ENCODE peak calls at places on chromosomes 7 and 10, in five cellular contexts. One of them, this sample, is unnamed.

GRCh38 chr7:7793921-7794320 is 75.5 kb upstream of the RPA3 start:
- DNase-seq in foreskin fibroblast: no peak
- DNase-seq in mammary epithelial cell: no peak
- DNase-seq in HFF-Myc: no peak
- DNase-seq in colonic mucosa: no peak
- DNase-seq in this sample: peak

GRCh38 chr7:94908204-94909022 is 1.0 kb downstream of the PPP1R9A start:
- DNase-seq in foreskin fibroblast: peak
- DNase-seq in mammary epithelial cell: no peak
- DNase-seq in HFF-Myc: no peak
- DNase-seq in colonic mucosa: peak
- DNase-seq in this sample: no peak

GRCh38 chr7:158958618-158959017 is 102.3 kb downstream of the DYNC2I1 start:
- DNase-seq in foreskin fibroblast: no peak
- DNase-seq in mammary epithelial cell: no peak
- DNase-seq in HFF-Myc: no peak
- DNase-seq in colonic mucosa: no peak
- DNase-seq in this sample: no peak

GRCh38 chr10:50740351-50740688 is 584 bp downstream of the ASAH2B start:
- DNase-seq in foreskin fibroblast: peak
- DNase-seq in mammary epithelial cell: peak
- DNase-seq in HFF-Myc: peak
- DNase-seq in colonic mucosa: no peak
- DNase-seq in this sample: peak

GRCh38 chr7:41007351-41007751 is 695.5 kb downstream of the INHBA start:
- DNase-seq in foreskin fibroblast: no peak
- DNase-seq in mammary epithelial cell: no peak
- DNase-seq in HFF-Myc: no peak
- DNase-seq in colonic mucosa: no peak
- DNase-seq in this sample: no peak

GRCh38 chr10:81696609-81697388 is 178.2 kb upstream of the NRG3 start:
- DNase-seq in foreskin fibroblast: no peak
- DNase-seq in mammary epithelial cell: no peak
- DNase-seq in HFF-Myc: no peak
- DNase-seq in colonic mucosa: no peak
- DNase-seq in this sample: no peak

GRCh38 chr10:25912796-25913195 is 21.2 kb upstream of the MYO3A start:
- DNase-seq in foreskin fibroblast: no peak
- DNase-seq in mammary epithelial cell: no peak
- DNase-seq in HFF-Myc: no peak
- DNase-seq in colonic mucosa: no peak
- DNase-seq in this sample: no peak

GRCh38 chr10:55410415-55410885 is 609.4 kb upstream of the PCDH15 start:
- DNase-seq in foreskin fibroblast: no peak
- DNase-seq in mammary epithelial cell: no peak
- DNase-seq in HFF-Myc: no peak
- DNase-seq in colonic mucosa: peak
- DNase-seq in this sample: no peak

GRCh38 chr10:48744587-48744986 is 59.9 kb downstream of the WDFY4 start:
- DNase-seq in foreskin fibroblast: no peak
- DNase-seq in mammary epithelial cell: no peak
- DNase-seq in HFF-Myc: no peak
- DNase-seq in colonic mucosa: no peak
- DNase-seq in this sample: no peak

GRCh38 chr7:69871886-69872592 is 273.8 kb downstream of the AUTS2 start:
- DNase-seq in foreskin fibroblast: no peak
- DNase-seq in mammary epithelial cell: no peak
- DNase-seq in HFF-Myc: no peak
- DNase-seq in colonic mucosa: no peak
- DNase-seq in this sample: no peak

GRCh38 chr10:28875535-28876208 is 198.4 kb downstream of the BAMBI start:
- DNase-seq in foreskin fibroblast: no peak
- DNase-seq in mammary epithelial cell: no peak
- DNase-seq in HFF-Myc: no peak
- DNase-seq in colonic mucosa: no peak
- DNase-seq in this sample: no peak

GRCh38 chr10:62054408-62054807 is 152.9 kb downstream of the ARID5B start:
- DNase-seq in foreskin fibroblast: no peak
- DNase-seq in mammary epithelial cell: no peak
- DNase-seq in HFF-Myc: no peak
- DNase-seq in colonic mucosa: no peak
- DNase-seq in this sample: no peak

GRCh38 chr10:58175990-58176910 is 91.4 kb downstream of the IPMK start:
- DNase-seq in foreskin fibroblast: no peak
- DNase-seq in mammary epithelial cell: peak
- DNase-seq in HFF-Myc: no peak
- DNase-seq in colonic mucosa: no peak
- DNase-seq in this sample: no peak

GRCh38 chr10:113056468-113057021 is 106.5 kb downstream of the TCF7L2 start:
- DNase-seq in foreskin fibroblast: peak
- DNase-seq in mammary epithelial cell: peak
- DNase-seq in HFF-Myc: no peak
- DNase-seq in colonic mucosa: no peak
- DNase-seq in this sample: peak

GRCh38 chr7:146960747-146961416 is 844.3 kb downstream of the CNTNAP2 start:
- DNase-seq in foreskin fibroblast: no peak
- DNase-seq in mammary epithelial cell: no peak
- DNase-seq in HFF-Myc: no peak
- DNase-seq in colonic mucosa: no peak
- DNase-seq in this sample: no peak

GRCh38 chr10:98168766-98169165 is 34.3 kb downstream of the R3HCC1L start:
- DNase-seq in foreskin fibroblast: no peak
- DNase-seq in mammary epithelial cell: no peak
- DNase-seq in HFF-Myc: no peak
- DNase-seq in colonic mucosa: no peak
- DNase-seq in this sample: no peak

GRCh38 chr7:158443688-158444483 is 143.7 kb downstream of the PTPRN2 start:
- DNase-seq in foreskin fibroblast: no peak
- DNase-seq in mammary epithelial cell: no peak
- DNase-seq in HFF-Myc: no peak
- DNase-seq in colonic mucosa: no peak
- DNase-seq in this sample: no peak

GRCh38 chr10:725786-726185 is 36.3 kb upstream of the DIP2C start:
- DNase-seq in foreskin fibroblast: no peak
- DNase-seq in mammary epithelial cell: no peak
- DNase-seq in HFF-Myc: peak
- DNase-seq in colonic mucosa: no peak
- DNase-seq in this sample: peak

GRCh38 chr7:64181586-64181985 is 25.4 kb upstream of the ZNF735 start:
- DNase-seq in foreskin fibroblast: no peak
- DNase-seq in mammary epithelial cell: no peak
- DNase-seq in HFF-Myc: no peak
- DNase-seq in colonic mucosa: no peak
- DNase-seq in this sample: no peak

DNA sequence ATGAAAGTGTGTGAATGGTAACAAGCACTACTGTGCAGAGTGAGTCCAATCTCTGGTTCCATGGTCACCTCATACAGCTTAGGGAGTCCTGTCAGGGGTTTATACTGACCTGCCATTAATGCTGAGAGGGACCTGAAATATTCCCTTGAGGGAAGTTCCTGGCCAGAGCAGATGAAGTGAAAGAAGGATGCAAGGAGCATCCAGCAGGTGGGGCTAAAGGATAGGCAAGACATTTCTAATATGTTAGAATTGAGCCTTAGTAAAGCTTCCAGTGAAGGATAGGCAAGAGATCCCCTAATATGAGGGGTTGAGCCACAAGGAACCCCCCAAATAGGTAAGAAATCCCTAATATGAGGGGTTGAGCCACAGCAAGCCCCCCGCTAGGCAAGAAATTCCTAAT is 25.5 kb upstream of the FAM221A start:
- DNase-seq in foreskin fibroblast: peak
- DNase-seq in mammary epithelial cell: no peak
- DNase-seq in HFF-Myc: peak
- DNase-seq in colonic mucosa: peak
- DNase-seq in this sample: no peak
- TF ChIP-seq CTCF in foreskin fibroblast: peak
- TF ChIP-seq CTCF in mammary epithelial cell: peak
- TF ChIP-seq CTCF in HFF-Myc: peak
- TF ChIP-seq CTCF in colonic mucosa: peak
- TF ChIP-seq CTCF in this sample: peak

DNA sequence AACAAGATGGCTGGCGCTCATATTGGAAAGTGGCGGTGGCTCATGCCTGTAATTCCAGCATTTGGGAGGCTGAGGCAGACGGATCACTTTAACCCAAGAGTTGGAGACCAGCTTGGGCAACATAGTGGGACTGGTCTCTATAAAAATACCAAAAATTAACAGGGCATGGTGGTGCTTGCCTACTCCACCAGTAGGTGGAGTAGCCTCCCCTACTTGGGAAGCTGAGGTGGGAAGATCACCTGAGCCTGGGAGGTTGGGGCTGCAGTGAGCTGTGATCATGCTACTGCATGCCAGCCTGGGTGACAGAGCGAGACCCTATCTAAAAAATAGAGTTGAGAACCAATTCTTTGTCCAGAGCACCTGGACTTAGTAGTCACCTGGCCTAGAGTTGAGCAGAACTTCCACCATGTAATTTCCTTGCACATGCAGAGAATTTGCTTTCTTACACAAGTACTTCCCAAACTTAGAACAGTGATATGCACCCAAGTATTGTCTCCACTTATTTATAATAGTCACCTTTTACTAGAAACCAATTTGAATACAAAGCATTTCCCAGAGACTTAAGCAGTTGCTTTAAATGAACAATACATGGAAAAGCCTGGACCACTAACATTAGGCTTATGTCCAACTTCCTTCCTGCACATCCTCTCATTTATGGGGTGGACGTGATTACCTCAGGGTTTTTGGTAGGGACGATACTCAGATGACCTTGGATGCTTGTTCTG is 15.9 kb downstream of the LAMB4 start:
- DNase-seq in foreskin fibroblast: no peak
- DNase-seq in mammary epithelial cell: peak
- DNase-seq in HFF-Myc: no peak
- DNase-seq in colonic mucosa: no peak
- DNase-seq in this sample: no peak
- TF ChIP-seq CTCF in foreskin fibroblast: peak
- TF ChIP-seq CTCF in mammary epithelial cell: peak
- TF ChIP-seq CTCF in HFF-Myc: peak
- TF ChIP-seq CTCF in colonic mucosa: peak
- TF ChIP-seq CTCF in this sample: peak

DNA sequence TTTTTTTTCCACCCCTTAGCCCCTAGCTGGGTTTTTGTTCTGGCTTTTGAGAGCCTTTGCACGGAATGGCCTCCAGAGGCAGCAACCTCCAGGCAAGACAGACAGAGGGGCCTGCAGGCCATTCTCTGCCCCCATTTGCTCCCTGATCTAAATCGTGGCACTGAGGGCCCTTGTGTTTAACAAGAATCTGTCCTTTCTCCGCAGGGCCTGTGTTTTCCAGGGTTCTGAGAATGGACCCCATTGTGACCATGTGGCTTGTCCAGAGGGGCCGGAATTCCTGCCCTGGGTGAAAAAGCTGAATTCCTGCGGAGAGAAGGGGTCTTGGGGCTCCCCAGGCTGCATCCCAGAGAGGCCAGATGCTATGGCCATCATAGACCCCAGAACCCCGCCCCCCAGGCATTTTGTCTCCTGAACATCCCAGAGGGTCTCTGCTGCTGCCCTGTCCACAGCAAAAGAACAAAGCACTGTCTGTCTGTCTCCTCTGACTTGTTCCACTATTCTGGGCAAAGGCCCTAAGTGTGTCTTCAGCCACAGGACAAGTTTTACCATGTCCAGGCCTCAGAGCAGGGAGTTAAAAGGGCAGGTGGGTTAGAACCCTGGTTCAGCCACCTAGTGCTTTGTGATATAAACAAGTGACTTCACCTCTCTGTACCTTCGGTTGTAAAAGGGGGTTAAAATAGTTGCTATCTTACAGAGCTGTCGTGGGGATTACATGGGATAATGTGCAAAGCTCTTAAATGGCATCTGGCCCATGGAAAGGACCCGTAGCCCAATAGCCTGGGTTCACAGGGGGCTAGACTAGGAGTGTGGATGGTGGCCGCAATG is 155.6 kb downstream of the SH3PXD2A start:
- DNase-seq in foreskin fibroblast: no peak
- DNase-seq in mammary epithelial cell: no peak
- DNase-seq in HFF-Myc: no peak
- DNase-seq in colonic mucosa: no peak
- DNase-seq in this sample: no peak
- TF ChIP-seq CTCF in foreskin fibroblast: no peak
- TF ChIP-seq CTCF in mammary epithelial cell: no peak
- TF ChIP-seq CTCF in HFF-Myc: no peak
- TF ChIP-seq CTCF in colonic mucosa: no peak
- TF ChIP-seq CTCF in this sample: peak

GRCh38 chr10:44053391-44053790 is 331.5 kb downstream of the CXCL12 start:
- DNase-seq in foreskin fibroblast: no peak
- DNase-seq in mammary epithelial cell: no peak
- DNase-seq in HFF-Myc: no peak
- DNase-seq in colonic mucosa: no peak
- DNase-seq in this sample: no peak

GRCh38 chr10:44058259-44058658 is 326.6 kb downstream of the CXCL12 start:
- DNase-seq in foreskin fibroblast: no peak
- DNase-seq in mammary epithelial cell: no peak
- DNase-seq in HFF-Myc: no peak
- DNase-seq in colonic mucosa: no peak
- DNase-seq in this sample: no peak

GRCh38 chr10:44056947-44057811 is 327.7 kb downstream of the CXCL12 start:
- DNase-seq in foreskin fibroblast: no peak
- DNase-seq in mammary epithelial cell: no peak
- DNase-seq in HFF-Myc: no peak
- DNase-seq in colonic mucosa: no peak
- DNase-seq in this sample: no peak

GRCh38 chr10:44054046-44054445 is 330.9 kb downstream of the CXCL12 start:
- DNase-seq in foreskin fibroblast: no peak
- DNase-seq in mammary epithelial cell: no peak
- DNase-seq in HFF-Myc: no peak
- DNase-seq in colonic mucosa: no peak
- DNase-seq in this sample: no peak

DNA sequence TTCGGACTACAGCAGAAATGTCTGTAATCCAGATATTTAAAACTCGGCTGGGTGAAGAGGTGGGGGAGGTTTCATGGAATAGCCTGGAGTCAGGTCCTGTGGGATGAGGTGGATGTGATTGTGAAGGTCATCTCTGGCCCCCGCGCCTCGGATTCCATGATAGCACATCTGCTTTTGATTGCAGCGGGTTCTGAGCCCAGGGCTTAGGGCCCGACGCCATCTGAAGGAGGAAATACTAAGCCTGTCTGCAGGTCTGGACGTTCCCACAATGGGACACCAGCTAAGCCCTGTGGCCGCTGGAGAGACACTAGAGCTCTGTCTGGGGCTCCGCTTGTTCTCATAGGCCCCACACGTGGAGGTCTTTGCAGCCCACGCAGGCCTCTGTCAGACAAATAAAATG is 328.7 kb downstream of the CXCL12 start:
- DNase-seq in foreskin fibroblast: no peak
- DNase-seq in mammary epithelial cell: no peak
- DNase-seq in HFF-Myc: no peak
- DNase-seq in colonic mucosa: no peak
- DNase-seq in this sample: no peak
- TF ChIP-seq CTCF in foreskin fibroblast: no peak
- TF ChIP-seq CTCF in mammary epithelial cell: no peak
- TF ChIP-seq CTCF in HFF-Myc: no peak
- TF ChIP-seq CTCF in colonic mucosa: no peak
- TF ChIP-seq CTCF in this sample: no peak

GRCh38 chr10:110609592-110609991 is 34.5 kb upstream of the RBM20 start:
- DNase-seq in foreskin fibroblast: peak
- DNase-seq in mammary epithelial cell: no peak
- DNase-seq in HFF-Myc: no peak
- DNase-seq in colonic mucosa: no peak
- DNase-seq in this sample: no peak
- TF ChIP-seq CTCF in foreskin fibroblast: no peak
- TF ChIP-seq CTCF in mammary epithelial cell: peak
- TF ChIP-seq CTCF in HFF-Myc: no peak
- TF ChIP-seq CTCF in colonic mucosa: no peak
- TF ChIP-seq CTCF in this sample: no peak